ENCODE peak calls at places on chromosomes 11 and 22, in eight cellular contexts. M is T-helper 9 cell; K is RCC 7860; F is GM10248; B is endothelial cell of umbilical vein; C is fibroblast of the aortic adventitia; Q is amniotic stem cell; A is activated T-helper 1 cell treated with anti-CD3 and anti-CD28 coated beads, Interleukin-2, amount 50 U/mL, for 16 hours. H is an unnamed sample.

GRCh38 chr11:26985941-26986340 is 8.0 kb upstream of the FIBIN start:
- DNase-seq in K (no peak), A (no peak), M (no peak), Q (no peak), F (no peak), C (peak), B (no peak), H (no peak)

GRCh38 chr22:19840059-19840458 is 14.6 kb downstream of the GNB1L start:
- DNase-seq in C (no peak), K (no peak), M (no peak), Q (no peak), A (no peak), F (no peak), B (no peak), H (no peak)

GRCh38 chr11:72864692-72865655 is 50.8 kb downstream of the ATG16L2 start:
- DNase-seq in K (no peak), A (no peak), M (no peak), B (peak), Q (no peak), C (peak), F (no peak), H (no peak)

GRCh38 chr22:48532986-48533385 is 1294.7 kb downstream of the BRD1 start:
- DNase-seq in K (no peak), B (no peak), C (no peak), M (no peak), F (no peak), Q (no peak), A (no peak), H (no peak)

GRCh38 chr22:39932918-39933649 is 27.1 kb upstream of the TMA7B start:
- DNase-seq in C (peak), M (peak), B (peak), F (peak), Q (no peak), A (no peak), K (no peak), H (peak)

GRCh38 chr11:75263944-75264349 is 23.4 kb downstream of the TPBGL start:
- DNase-seq in B (peak), C (peak), Q (no peak), M (no peak), K (no peak), A (no peak), F (no peak), H (no peak)

GRCh38 chr11:19110290-19110689 is 6.7 kb upstream of the ZDHHC13 start:
- DNase-seq in K (no peak), A (no peak), M (no peak), C (no peak), F (no peak), Q (no peak), B (peak), H (no peak)

GRCh38 chr22:22711532-22711913 is 67.1 kb downstream of the GGTLC2 start:
- DNase-seq in B (no peak), M (no peak), Q (no peak), A (no peak), K (no peak), C (no peak), F (no peak), H (no peak)

GRCh38 chr11:20360650-20361049 is 2.9 kb upstream of the HTATIP2 start:
- DNase-seq in F (no peak), A (no peak), C (peak), K (peak), B (no peak), Q (no peak), M (no peak), H (peak)

GRCh38 chr22:19882446-19883381 is 28.0 kb upstream of the GNB1L start:
- DNase-seq in M (no peak), C (no peak), A (no peak), B (no peak), Q (no peak), K (no peak), F (no peak), H (no peak)

GRCh38 chr22:32686354-32686753 is 115.2 kb upstream of the TIMP3 start:
- DNase-seq in M (no peak), A (no peak), Q (no peak), B (no peak), F (no peak), K (no peak), C (peak), H (no peak)

H was measured in T-cell.